ENCODE peak calls at places on chromosomes 11 and 22, in four cellular contexts. Z is neural progenitor cell, U is brain microvascular endothelial cell, V is psoas muscle. O is an unnamed sample.

GRCh38 chr11:78474451-78474850 is 56.8 kb upstream of the GAB2 start:
- DNase-seq in U (no peak), V (no peak), Z (no peak), O (no peak)

GRCh38 chr22:46584081-46584903 is 35.9 kb upstream of the GRAMD4 start:
- DNase-seq in U (peak), Z (peak), V (no peak), O (no peak)

GRCh38 chr11:3200388-3201111 is 18.1 kb downstream of the MRGPRG start:
- DNase-seq in Z (no peak), U (no peak), V (no peak), O (peak)

GRCh38 chr11:8289426-8290047 is 25.9 kb upstream of the LMO1 start:
- DNase-seq in Z (peak), U (no peak), V (no peak), O (no peak)

GRCh38 chr22:50270302-50271010 is at the start of gene MAPK11:
- DNase-seq in Z (peak), V (peak), U (peak), O (peak)

GRCh38 chr11:101049123-101049522 is 80.5 kb downstream of the PGR start:
- DNase-seq in Z (no peak), V (no peak), U (no peak), O (no peak)

GRCh38 chr11:126113515-126113957 is 50.9 kb upstream of the CDON start:
- DNase-seq in U (peak), Z (peak), V (peak), O (no peak)

GRCh38 chr22:24954114-24954463 is 1.6 kb downstream of the KIAA1671 start:
- DNase-seq in U (no peak), Z (peak), V (no peak), O (no peak)

GRCh38 chr11:76153609-76153949 is 52.7 kb downstream of the WNT11 start:
- DNase-seq in V (no peak), Z (no peak), U (peak), O (no peak)

GRCh38 chr11:74696932-74697687 is 34.1 kb downstream of the CHRDL2 start:
- DNase-seq in V (peak), U (peak), Z (peak), O (peak)

GRCh38 chr22:26529345-26529744 is 17.1 kb upstream of the TFIP11 start:
- DNase-seq in V (peak), Z (no peak), U (no peak), O (no peak)

GRCh38 chr11:132126973-132127900 is 756.8 kb downstream of the NTM start:
- DNase-seq in V (peak), Z (peak), U (peak), O (no peak)

GRCh38 chr11:119169272-119169719 is 771 bp downstream of the NLRX1 start:
- DNase-seq in Z (peak), V (peak), U (no peak), O (no peak)

GRCh38 chr11:19792510-19792909 is 79.9 kb downstream of the NAV2 start:
- DNase-seq in V (no peak), U (no peak), Z (no peak), O (no peak)

GRCh38 chr22:22939537-22940368 is 52.1 kb downstream of the IGLL5 start:
- DNase-seq in V (peak), Z (no peak), U (no peak), O (no peak)

GRCh38 chr11:35116762-35117588 is 22.0 kb upstream of the CD44 start:
- DNase-seq in V (no peak), Z (no peak), U (no peak), O (no peak)

GRCh38 chr11:57800444-57801184 is 39.0 kb downstream of the CTNND1 start:
- DNase-seq in U (peak), V (no peak), Z (peak), O (no peak)

GRCh38 chr11:57793711-57794110 is 32.1 kb downstream of the CTNND1 start:
- DNase-seq in U (no peak), Z (no peak), V (no peak), O (no peak)

GRCh38 chr11:57802411-57802810 is 40.8 kb downstream of the CTNND1 start:
- DNase-seq in V (no peak), U (no peak), Z (no peak), O (no peak)

GRCh38 chr11:57801185-57801490 is 39.5 kb downstream of the CTNND1 start:
- DNase-seq in V (no peak), U (no peak), Z (no peak), O (no peak)

GRCh38 chr11:57798905-57799559 is 37.4 kb downstream of the CTNND1 start:
- DNase-seq in V (no peak), Z (no peak), U (no peak), O (no peak)
- TF ChIP-seq CTCF in V (no peak), Z (no peak), U (no peak), O (no peak)

GRCh38 chr11:80136991-80137390 is 696.2 kb upstream of the TENM4 start:
- DNase-seq in Z (no peak), U (peak), V (no peak), O (no peak)
- TF ChIP-seq CTCF in Z (no peak), U (peak), V (no peak), O (no peak)

GRCh38 chr11:120744016-120744994 is 232.8 kb downstream of the GRIK4 start:
- DNase-seq in V (no peak), Z (no peak), U (no peak), O (no peak)
- TF ChIP-seq CTCF in V (no peak), Z (no peak), U (peak), O (peak)

GRCh38 chr11:110447897-110448522 is 18.3 kb downstream of the FDX1 start:
- DNase-seq in V (no peak), Z (no peak), U (no peak), O (no peak)
- TF ChIP-seq CTCF in V (peak), Z (peak), U (no peak), O (peak)

GRCh38 chr11:86800076-86800955 is at the start of gene PRSS23:
- DNase-seq in Z (peak), V (peak), U (no peak), O (peak)

GRCh38 chr11:86799680-86800075 is 664 bp upstream of the PRSS23 start:
- DNase-seq in V (no peak), Z (peak), U (no peak), O (peak)

GRCh38 chr11:86797133-86797532 is 3.2 kb upstream of the PRSS23 start:
- DNase-seq in U (no peak), Z (no peak), V (no peak), O (no peak)

GRCh38 chr11:86800956-86801264 is 568 bp downstream of the PRSS23 start:
- DNase-seq in U (no peak), V (no peak), Z (no peak), O (no peak)

GRCh38 chr11:86798988-86799387 is 1.4 kb upstream of the PRSS23 start:
- DNase-seq in V (no peak), U (peak), Z (no peak), O (no peak)
- TF ChIP-seq CTCF in V (no peak), U (peak), Z (no peak), O (no peak)

GRCh38 chr11:73141309-73142127 is 600 bp downstream of the FCHSD2 start:
- DNase-seq in V (peak), Z (peak), U (peak), O (peak)
- TF ChIP-seq CTCF in V (no peak), Z (no peak), U (no peak), O (no peak)

GRCh38 chr22:37996515-37997246 is 12.3 kb upstream of the SOX10 start:
- DNase-seq in V (no peak), U (no peak), Z (no peak), O (no peak)
- TF ChIP-seq CTCF in V (no peak), U (no peak), Z (no peak), O (no peak)